ENCODE peak calls at places on chromosomes 5 and 9, in ten cellular contexts. One of them, this sample, is unnamed.

GRCh38 chr5:36242534-36243144 is 914 bp upstream of the NADK2 start:
- DNase-seq in MCF 10A: no peak
- DNase-seq in choroid plexus epithelial cell: no peak
- DNase-seq in brain microvascular endothelial cell: no peak
- DNase-seq in heart right ventricle: peak
- DNase-seq in PC-9: peak
- DNase-seq in esophagus squamous epithelium: no peak
- DNase-seq in glutamatergic neuron: no peak
- DNase-seq in lung: no peak
- DNase-seq in Calu3: peak
- DNase-seq in this sample: no peak

GRCh38 chr9:27183701-27184100 is 74.7 kb downstream of the TEK start:
- DNase-seq in MCF 10A: peak
- DNase-seq in choroid plexus epithelial cell: no peak
- DNase-seq in brain microvascular endothelial cell: no peak
- DNase-seq in heart right ventricle: no peak
- DNase-seq in PC-9: no peak
- DNase-seq in esophagus squamous epithelium: no peak
- DNase-seq in glutamatergic neuron: no peak
- DNase-seq in lung: no peak
- DNase-seq in Calu3: no peak
- DNase-seq in this sample: no peak

GRCh38 chr5:108003178-108003577 is 332.4 kb upstream of the EFNA5 start:
- DNase-seq in MCF 10A: peak
- DNase-seq in choroid plexus epithelial cell: peak
- DNase-seq in brain microvascular endothelial cell: peak
- DNase-seq in heart right ventricle: no peak
- DNase-seq in PC-9: no peak
- DNase-seq in esophagus squamous epithelium: no peak
- DNase-seq in glutamatergic neuron: no peak
- DNase-seq in lung: no peak
- DNase-seq in Calu3: peak
- DNase-seq in this sample: peak

GRCh38 chr9:95907794-95908193 is 32.3 kb downstream of the ERCC6L2 start:
- DNase-seq in MCF 10A: no peak
- DNase-seq in choroid plexus epithelial cell: peak
- DNase-seq in brain microvascular endothelial cell: no peak
- DNase-seq in heart right ventricle: no peak
- DNase-seq in PC-9: no peak
- DNase-seq in esophagus squamous epithelium: no peak
- DNase-seq in glutamatergic neuron: no peak
- DNase-seq in lung: no peak
- DNase-seq in Calu3: no peak
- DNase-seq in this sample: no peak

GRCh38 chr5:56264417-56265025 is 31.4 kb upstream of the ANKRD55 start:
- DNase-seq in MCF 10A: peak
- DNase-seq in choroid plexus epithelial cell: peak
- DNase-seq in brain microvascular endothelial cell: no peak
- DNase-seq in heart right ventricle: no peak
- DNase-seq in PC-9: no peak
- DNase-seq in esophagus squamous epithelium: no peak
- DNase-seq in glutamatergic neuron: peak
- DNase-seq in lung: no peak
- DNase-seq in Calu3: peak
- DNase-seq in this sample: no peak

GRCh38 chr5:81393783-81394718 is at the start of gene ACOT12:
- DNase-seq in MCF 10A: no peak
- DNase-seq in choroid plexus epithelial cell: peak
- DNase-seq in brain microvascular endothelial cell: peak
- DNase-seq in heart right ventricle: no peak
- DNase-seq in PC-9: no peak
- DNase-seq in esophagus squamous epithelium: no peak
- DNase-seq in glutamatergic neuron: peak
- DNase-seq in lung: no peak
- DNase-seq in Calu3: peak
- DNase-seq in this sample: no peak

GRCh38 chr9:132288371-132288770 is 66.4 kb downstream of the SETX start:
- DNase-seq in MCF 10A: no peak
- DNase-seq in choroid plexus epithelial cell: peak
- DNase-seq in brain microvascular endothelial cell: peak
- DNase-seq in heart right ventricle: no peak
- DNase-seq in PC-9: no peak
- DNase-seq in esophagus squamous epithelium: no peak
- DNase-seq in glutamatergic neuron: no peak
- DNase-seq in lung: no peak
- DNase-seq in Calu3: no peak
- DNase-seq in this sample: no peak

GRCh38 chr9:35164711-35165110 is 2.9 kb downstream of the UNC13B start:
- DNase-seq in MCF 10A: no peak
- DNase-seq in choroid plexus epithelial cell: peak
- DNase-seq in brain microvascular endothelial cell: peak
- DNase-seq in heart right ventricle: no peak
- DNase-seq in PC-9: no peak
- DNase-seq in esophagus squamous epithelium: no peak
- DNase-seq in glutamatergic neuron: no peak
- DNase-seq in lung: no peak
- DNase-seq in Calu3: no peak
- DNase-seq in this sample: no peak

GRCh38 chr9:121271368-121272351 is 3.7 kb downstream of the GSN start:
- DNase-seq in MCF 10A: no peak
- DNase-seq in choroid plexus epithelial cell: peak
- DNase-seq in brain microvascular endothelial cell: peak
- DNase-seq in heart right ventricle: peak
- DNase-seq in PC-9: no peak
- DNase-seq in esophagus squamous epithelium: no peak
- DNase-seq in glutamatergic neuron: no peak
- DNase-seq in lung: peak
- DNase-seq in Calu3: no peak
- DNase-seq in this sample: no peak

GRCh38 chr5:59036274-59036961 is 453.5 kb downstream of the RAB3C start:
- DNase-seq in MCF 10A: peak
- DNase-seq in choroid plexus epithelial cell: peak
- DNase-seq in brain microvascular endothelial cell: peak
- DNase-seq in heart right ventricle: no peak
- DNase-seq in PC-9: peak
- DNase-seq in esophagus squamous epithelium: no peak
- DNase-seq in glutamatergic neuron: no peak
- DNase-seq in lung: peak
- DNase-seq in Calu3: peak
- DNase-seq in this sample: no peak

GRCh38 chr9:97562542-97562941 is 61.1 kb downstream of the TMOD1 start:
- DNase-seq in MCF 10A: no peak
- DNase-seq in choroid plexus epithelial cell: no peak
- DNase-seq in brain microvascular endothelial cell: no peak
- DNase-seq in heart right ventricle: no peak
- DNase-seq in PC-9: no peak
- DNase-seq in esophagus squamous epithelium: no peak
- DNase-seq in glutamatergic neuron: no peak
- DNase-seq in lung: no peak
- DNase-seq in Calu3: no peak
- DNase-seq in this sample: no peak

DNA sequence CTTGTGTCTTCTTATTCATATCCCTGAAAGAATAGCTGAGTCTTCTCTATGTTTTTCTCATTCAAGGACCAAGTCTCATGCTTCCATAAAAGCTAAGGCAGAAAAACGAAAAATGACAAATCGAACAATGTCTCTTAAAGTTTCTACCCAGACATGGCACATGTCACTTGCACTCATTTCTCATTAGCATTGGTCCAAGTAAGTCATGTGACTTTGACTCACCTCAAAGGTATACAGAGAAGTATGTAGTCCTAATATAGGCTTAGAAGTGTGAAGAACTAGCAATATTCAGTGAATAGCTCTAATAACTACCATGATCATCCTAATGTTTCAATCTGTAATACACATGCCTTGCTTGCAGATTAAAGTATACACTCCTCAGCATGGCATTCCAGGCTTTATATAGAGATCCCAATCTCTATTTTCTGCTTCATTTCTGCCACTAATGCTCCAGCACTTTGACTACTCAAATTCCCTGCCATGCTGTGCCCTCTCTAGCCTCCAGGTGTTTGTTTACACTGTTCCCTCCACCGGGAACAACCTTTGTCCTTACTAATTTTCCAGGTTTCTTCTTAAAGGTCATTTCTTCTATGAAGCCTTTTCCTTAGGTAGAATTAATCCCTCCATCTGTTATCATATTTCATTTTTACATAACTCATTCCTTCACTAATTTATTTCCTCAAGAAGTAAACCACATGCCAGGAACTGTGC is 98.9 kb downstream of the CEMIP2 start:
- DNase-seq in MCF 10A: no peak
- DNase-seq in choroid plexus epithelial cell: no peak
- DNase-seq in brain microvascular endothelial cell: no peak
- DNase-seq in heart right ventricle: no peak
- DNase-seq in PC-9: no peak
- DNase-seq in esophagus squamous epithelium: no peak
- DNase-seq in glutamatergic neuron: no peak
- DNase-seq in lung: no peak
- DNase-seq in Calu3: no peak
- DNase-seq in this sample: no peak
- TF ChIP-seq CTCF in MCF 10A: no peak
- TF ChIP-seq CTCF in choroid plexus epithelial cell: no peak
- TF ChIP-seq CTCF in brain microvascular endothelial cell: no peak
- TF ChIP-seq CTCF in heart right ventricle: no peak
- TF ChIP-seq CTCF in PC-9: no peak
- TF ChIP-seq CTCF in esophagus squamous epithelium: no peak
- TF ChIP-seq CTCF in glutamatergic neuron: no peak
- TF ChIP-seq CTCF in lung: no peak
- TF ChIP-seq CTCF in Calu3: no peak
- TF ChIP-seq CTCF in this sample: no peak

GRCh38 chr9:29144476-29144875 is 1571.2 kb upstream of the C9orf72 start:
- DNase-seq in MCF 10A: no peak
- DNase-seq in choroid plexus epithelial cell: no peak
- DNase-seq in brain microvascular endothelial cell: no peak
- DNase-seq in heart right ventricle: no peak
- DNase-seq in PC-9: no peak
- DNase-seq in esophagus squamous epithelium: no peak
- DNase-seq in glutamatergic neuron: no peak
- DNase-seq in lung: no peak
- DNase-seq in Calu3: no peak
- DNase-seq in this sample: no peak
- TF ChIP-seq CTCF in MCF 10A: no peak
- TF ChIP-seq CTCF in choroid plexus epithelial cell: no peak
- TF ChIP-seq CTCF in brain microvascular endothelial cell: no peak
- TF ChIP-seq CTCF in heart right ventricle: no peak
- TF ChIP-seq CTCF in PC-9: no peak
- TF ChIP-seq CTCF in esophagus squamous epithelium: no peak
- TF ChIP-seq CTCF in glutamatergic neuron: no peak
- TF ChIP-seq CTCF in lung: no peak
- TF ChIP-seq CTCF in Calu3: no peak
- TF ChIP-seq CTCF in this sample: no peak

GRCh38 chr5:97297063-97297715 is 114.1 kb upstream of the RIOK2 start:
- DNase-seq in MCF 10A: peak
- DNase-seq in choroid plexus epithelial cell: peak
- DNase-seq in brain microvascular endothelial cell: peak
- DNase-seq in heart right ventricle: no peak
- DNase-seq in PC-9: peak
- DNase-seq in esophagus squamous epithelium: no peak
- DNase-seq in glutamatergic neuron: peak
- DNase-seq in lung: no peak
- DNase-seq in Calu3: peak
- DNase-seq in this sample: peak
- TF ChIP-seq CTCF in MCF 10A: peak
- TF ChIP-seq CTCF in choroid plexus epithelial cell: peak
- TF ChIP-seq CTCF in brain microvascular endothelial cell: peak
- TF ChIP-seq CTCF in heart right ventricle: no peak
- TF ChIP-seq CTCF in PC-9: peak
- TF ChIP-seq CTCF in esophagus squamous epithelium: no peak
- TF ChIP-seq CTCF in glutamatergic neuron: peak
- TF ChIP-seq CTCF in lung: no peak
- TF ChIP-seq CTCF in Calu3: peak
- TF ChIP-seq CTCF in this sample: peak

GRCh38 chr5:41638685-41639084 is 128.3 kb upstream of the PLCXD3 start:
- DNase-seq in MCF 10A: no peak
- DNase-seq in choroid plexus epithelial cell: no peak
- DNase-seq in brain microvascular endothelial cell: no peak
- DNase-seq in heart right ventricle: no peak
- DNase-seq in PC-9: no peak
- DNase-seq in esophagus squamous epithelium: no peak
- DNase-seq in glutamatergic neuron: no peak
- DNase-seq in lung: no peak
- DNase-seq in Calu3: no peak
- DNase-seq in this sample: no peak

GRCh38 chr5:41636605-41637004 is 126.2 kb upstream of the PLCXD3 start:
- DNase-seq in MCF 10A: peak
- DNase-seq in choroid plexus epithelial cell: peak
- DNase-seq in brain microvascular endothelial cell: peak
- DNase-seq in heart right ventricle: no peak
- DNase-seq in PC-9: no peak
- DNase-seq in esophagus squamous epithelium: no peak
- DNase-seq in glutamatergic neuron: peak
- DNase-seq in lung: no peak
- DNase-seq in Calu3: peak
- DNase-seq in this sample: no peak

GRCh38 chr5:41637424-41637823 is 127.0 kb upstream of the PLCXD3 start:
- DNase-seq in MCF 10A: no peak
- DNase-seq in choroid plexus epithelial cell: no peak
- DNase-seq in brain microvascular endothelial cell: no peak
- DNase-seq in heart right ventricle: no peak
- DNase-seq in PC-9: no peak
- DNase-seq in esophagus squamous epithelium: no peak
- DNase-seq in glutamatergic neuron: no peak
- DNase-seq in lung: no peak
- DNase-seq in Calu3: no peak
- DNase-seq in this sample: peak

GRCh38 chr5:41637869-41638268 is 127.5 kb upstream of the PLCXD3 start:
- DNase-seq in MCF 10A: no peak
- DNase-seq in choroid plexus epithelial cell: peak
- DNase-seq in brain microvascular endothelial cell: no peak
- DNase-seq in heart right ventricle: no peak
- DNase-seq in PC-9: no peak
- DNase-seq in esophagus squamous epithelium: no peak
- DNase-seq in glutamatergic neuron: no peak
- DNase-seq in lung: no peak
- DNase-seq in Calu3: no peak
- DNase-seq in this sample: no peak

GRCh38 chr5:41641621-41642020 is 131.2 kb upstream of the PLCXD3 start:
- DNase-seq in MCF 10A: peak
- DNase-seq in choroid plexus epithelial cell: peak
- DNase-seq in brain microvascular endothelial cell: no peak
- DNase-seq in heart right ventricle: no peak
- DNase-seq in PC-9: no peak
- DNase-seq in esophagus squamous epithelium: no peak
- DNase-seq in glutamatergic neuron: no peak
- DNase-seq in lung: no peak
- DNase-seq in Calu3: no peak
- DNase-seq in this sample: no peak
- TF ChIP-seq CTCF in MCF 10A: no peak
- TF ChIP-seq CTCF in choroid plexus epithelial cell: peak
- TF ChIP-seq CTCF in brain microvascular endothelial cell: no peak
- TF ChIP-seq CTCF in heart right ventricle: no peak
- TF ChIP-seq CTCF in PC-9: peak
- TF ChIP-seq CTCF in esophagus squamous epithelium: no peak
- TF ChIP-seq CTCF in glutamatergic neuron: peak
- TF ChIP-seq CTCF in lung: no peak
- TF ChIP-seq CTCF in Calu3: no peak
- TF ChIP-seq CTCF in this sample: no peak

GRCh38 chr5:41524174-41524573 is 13.8 kb upstream of the PLCXD3 start:
- DNase-seq in MCF 10A: peak
- DNase-seq in choroid plexus epithelial cell: peak
- DNase-seq in brain microvascular endothelial cell: no peak
- DNase-seq in heart right ventricle: no peak
- DNase-seq in PC-9: no peak
- DNase-seq in esophagus squamous epithelium: no peak
- DNase-seq in glutamatergic neuron: no peak
- DNase-seq in lung: no peak
- DNase-seq in Calu3: no peak
- DNase-seq in this sample: peak
- TF ChIP-seq CTCF in MCF 10A: no peak
- TF ChIP-seq CTCF in choroid plexus epithelial cell: peak
- TF ChIP-seq CTCF in brain microvascular endothelial cell: no peak
- TF ChIP-seq CTCF in heart right ventricle: no peak
- TF ChIP-seq CTCF in PC-9: peak
- TF ChIP-seq CTCF in esophagus squamous epithelium: no peak
- TF ChIP-seq CTCF in glutamatergic neuron: peak
- TF ChIP-seq CTCF in lung: no peak
- TF ChIP-seq CTCF in Calu3: no peak
- TF ChIP-seq CTCF in this sample: peak